ENCODE peak calls at places on chromosomes 6 and 20, in seven cellular contexts. B is HCT116, V is H1, S is GM12878, M is K562, H is SK-N-SH, R is HepG2. X is an unnamed sample.

GRCh38 chr6:21587925-21588811 is 5.4 kb upstream of the SOX4 start:
- DNase-seq in B (peak; percentile 44), V (peak; percentile 79), S (no peak), M (no peak), H (peak; percentile 74), R (peak; percentile 10), X (peak; percentile 31)

GRCh38 chr20:50551288-50551687 is 41.1 kb downstream of the PTPN1 start:
- DNase-seq in B (no peak), V (no peak), S (no peak), M (no peak), H (no peak), R (no peak), X (no peak)

GRCh38 chr6:162488444-162488843 is 239.1 kb downstream of the PRKN start:
- DNase-seq in B (no peak), V (no peak), S (no peak), M (no peak), H (no peak), R (no peak), X (no peak)

GRCh38 chr6:816510-817084 is 123.7 kb upstream of the EXOC2 start:
- DNase-seq in B (no peak), V (no peak), S (no peak), M (no peak), H (no peak), R (peak; percentile 40), X (no peak)

GRCh38 chr20:62320581-62321354 is 18.0 kb downstream of the ADRM1 start:
- DNase-seq in B (peak; percentile 10), V (no peak), S (no peak), M (peak; percentile 91), H (peak; percentile 82), R (no peak), X (no peak)

GRCh38 chr6:11384531-11385309 is 152.3 kb upstream of the NEDD9 start:
- DNase-seq in B (no peak), V (no peak), S (no peak), M (no peak), H (no peak), R (no peak), X (no peak)

GRCh38 chr6:159819932-159820640 is 20.0 kb downstream of the PNLDC1 start:
- DNase-seq in B (no peak), V (no peak), S (no peak), M (no peak), H (no peak), R (no peak), X (no peak)

GRCh38 chr6:134394905-134395304 is 77.0 kb upstream of the SGK1 start:
- DNase-seq in B (no peak), V (no peak), S (no peak), M (no peak), H (no peak), R (no peak), X (no peak)

GRCh38 chr6:148524509-148524908 is 181.9 kb downstream of the SASH1 start:
- DNase-seq in B (no peak), V (no peak), S (no peak), M (no peak), H (no peak), R (no peak), X (no peak)

GRCh38 chr6:37137881-37138568 is 31.9 kb upstream of the PIM1 start:
- DNase-seq in B (no peak), V (peak; percentile 60), S (no peak), M (no peak), H (no peak), R (peak; percentile 74), X (no peak)

GRCh38 chr6:136651982-136652381 is 101.8 kb upstream of the MAP7 start:
- DNase-seq in B (no peak), V (no peak), S (no peak), M (no peak), H (no peak), R (no peak), X (no peak)

GRCh38 chr6:54419885-54420284 is 111.6 kb downstream of the TINAG start:
- DNase-seq in B (no peak), V (no peak), S (no peak), M (no peak), H (no peak), R (no peak), X (no peak)

GRCh38 chr6:133953634-133954415 is 801 bp downstream of the TBPL1 start:
- DNase-seq in B (no peak), V (no peak), S (no peak), M (no peak), H (peak; percentile 22), R (no peak), X (no peak)

GRCh38 chr6:170111816-170112582 is 178.9 kb downstream of the DLL1 start:
- DNase-seq in B (no peak), V (peak; percentile 29), S (no peak), M (no peak), H (peak; percentile 9), R (no peak), X (no peak)

GRCh38 chr6:110828396-110828795 is 13.1 kb upstream of the CDK19 start:
- DNase-seq in B (no peak), V (no peak), S (no peak), M (no peak), H (no peak), R (no peak), X (no peak)

GRCh38 chr20:48716086-48716485 is 111.7 kb downstream of the PREX1 start:
- DNase-seq in B (no peak), V (no peak), S (no peak), M (no peak), H (no peak), R (no peak), X (no peak)

GRCh38 chr20:62482136-62482833 is 6.5 kb upstream of the GATA5 start:
- DNase-seq in B (no peak), V (no peak), S (no peak), M (no peak), H (no peak), R (no peak), X (peak; percentile 64)

GRCh38 chr6:53340536-53340935 is 8.2 kb downstream of the ELOVL5 start:
- DNase-seq in B (no peak), V (no peak), S (no peak), M (no peak), H (no peak), R (no peak), X (peak; percentile 33)

GRCh38 chr6:52420668-52421358 is 671 bp downstream of the EFHC1 start:
- DNase-seq in B (no peak), V (peak; percentile 59), S (no peak), M (peak; percentile 16), H (peak; percentile 53), R (peak; percentile 76), X (peak; percentile 49)

GRCh38 chr20:19495905-19496703 is 262.0 kb upstream of the RIN2 start:
- DNase-seq in B (no peak), V (no peak), S (no peak), M (no peak), H (no peak), R (no peak), X (no peak)

DNA sequence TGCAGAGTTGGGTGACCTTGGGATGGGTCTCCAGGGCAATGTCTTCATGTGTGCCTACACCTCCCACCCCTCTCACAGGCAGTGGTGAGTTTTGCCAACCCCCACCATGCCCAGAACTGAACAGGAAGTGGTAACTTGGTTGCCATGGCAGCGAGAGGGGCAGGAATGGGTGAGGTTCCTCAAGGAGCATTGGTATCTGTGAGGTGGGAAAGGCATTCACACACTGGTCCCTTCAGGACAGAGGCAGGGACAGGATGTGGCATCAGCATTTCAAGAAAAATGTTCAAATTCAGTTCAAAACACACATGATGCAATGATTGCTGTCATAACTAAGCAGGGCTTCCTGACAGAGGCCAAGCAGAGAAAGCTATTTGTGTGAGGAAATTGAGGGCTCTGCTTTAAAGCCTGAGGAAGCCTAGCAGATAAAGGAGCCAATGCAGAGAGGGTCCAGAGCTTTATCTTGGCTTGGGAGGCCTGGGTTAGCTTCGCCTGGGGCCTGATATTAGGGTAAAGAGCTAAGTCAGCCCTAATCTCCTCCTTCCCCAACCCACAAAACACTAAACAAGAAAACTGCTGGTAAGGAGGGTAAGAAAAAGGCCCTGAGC is 551 bp downstream of the TREML2 start:
- DNase-seq in B (no peak), V (peak; percentile 44), S (peak; percentile 58), M (peak; percentile 72), H (no peak), R (no peak), X (no peak)
- TF ChIP-seq JUND in B (no peak), V (no peak), S (no peak), M (peak; percentile 32), H (no peak), R (no peak), X (no peak)

GRCh38 chr20:16360668-16361067 is 212.6 kb downstream of the KIF16B start:
- DNase-seq in B (no peak), V (no peak), S (no peak), M (no peak), H (no peak), R (no peak), X (no peak)

GRCh38 chr20:16366548-16366947 is 206.7 kb downstream of the KIF16B start:
- DNase-seq in B (no peak), V (no peak), S (no peak), M (no peak), H (no peak), R (no peak), X (no peak)

GRCh38 chr20:16367948-16368560 is 205.2 kb downstream of the KIF16B start:
- DNase-seq in B (no peak), V (no peak), S (no peak), M (no peak), H (no peak), R (no peak), X (no peak)

GRCh38 chr20:16362642-16363041 is 210.6 kb downstream of the KIF16B start:
- DNase-seq in B (no peak), V (no peak), S (no peak), M (no peak), H (no peak), R (no peak), X (no peak)

GRCh38 chr20:16363832-16364687 is 209.2 kb downstream of the KIF16B start:
- DNase-seq in B (no peak), V (no peak), S (no peak), M (no peak), H (no peak), R (no peak), X (no peak)
- TF ChIP-seq JUND in B (no peak), V (no peak), S (no peak), M (no peak), H (no peak), R (no peak), X (no peak)

GRCh38 chr20:53321596-53321995 is 272.0 kb downstream of the ZNF217 start:
- DNase-seq in B (no peak), V (no peak), S (no peak), M (no peak), H (no peak), R (no peak), X (no peak)
- TF ChIP-seq JUND in B (no peak), V (no peak), S (no peak), M (no peak), H (no peak), R (no peak), X (no peak)

GRCh38 chr20:40880063-40880715 is 148.4 kb upstream of the TOP1 start:
- DNase-seq in B (no peak), V (no peak), S (peak; percentile 20), M (no peak), H (no peak), R (no peak), X (peak; percentile 43)

GRCh38 chr20:40883097-40883496 is 145.5 kb upstream of the TOP1 start:
- DNase-seq in B (no peak), V (no peak), S (no peak), M (no peak), H (peak; percentile 55), R (no peak), X (no peak)

GRCh38 chr20:40880716-40881104 is 147.9 kb upstream of the TOP1 start:
- DNase-seq in B (no peak), V (no peak), S (no peak), M (no peak), H (no peak), R (no peak), X (no peak)

GRCh38 chr20:40887100-40887499 is 141.5 kb upstream of the TOP1 start:
- DNase-seq in B (no peak), V (no peak), S (no peak), M (no peak), H (no peak), R (peak; percentile 70), X (no peak)

GRCh38 chr20:40882173-40882572 is 146.4 kb upstream of the TOP1 start:
- DNase-seq in B (no peak), V (no peak), S (no peak), M (no peak), H (no peak), R (no peak), X (no peak)
- TF ChIP-seq JUND in B (no peak), V (no peak), S (no peak), M (no peak), H (no peak), R (no peak), X (no peak)